ENCODE peak calls at places on chromosomes 11 and 22, in nine cellular contexts. E is stimulated activated CD8-positive, alpha-beta memory T cell treated with anti-CD3 and anti-CD28 coated beads, Interleukin-4, amount 100 ng/mL, for 24 hours; T is left ventricle myocardium superior; J is HTR-8/SVneo; P is GM12865; W is COR-L47; K is left colon; R is transverse colon; U is pancreas. Z is an unnamed sample.

GRCh38 chr22:27903805-27904473 is 15.1 kb downstream of the PITPNB start:
- DNase-seq in E (no peak), T (no peak), J (no peak), P (peak), W (no peak), K (no peak), R (no peak), U (no peak), Z (no peak)

GRCh38 chr11:123509737-123510578 is 79.9 kb downstream of the GRAMD1B start:
- DNase-seq in E (no peak), T (no peak), J (peak), P (no peak), W (no peak), K (no peak), R (no peak), U (no peak), Z (no peak)

GRCh38 chr11:57255618-57256017 is 18.6 kb upstream of the APLNR start:
- DNase-seq in E (no peak), T (no peak), J (no peak), P (no peak), W (no peak), K (no peak), R (no peak), U (no peak), Z (no peak)

GRCh38 chr11:65170058-65170534 is at the start of gene SPDYC:
- DNase-seq in E (no peak), T (no peak), J (no peak), P (no peak), W (no peak), K (no peak), R (no peak), U (no peak), Z (no peak)

GRCh38 chr22:38267086-38267485 is 5.7 kb downstream of the TMEM184B start:
- DNase-seq in E (peak), T (no peak), J (no peak), P (no peak), W (no peak), K (no peak), R (no peak), U (no peak), Z (no peak)

GRCh38 chr11:118068945-118069612 is 7.8 kb upstream of the TMPRSS4 start:
- DNase-seq in E (no peak), T (no peak), J (no peak), P (no peak), W (no peak), K (no peak), R (no peak), U (no peak), Z (no peak)

GRCh38 chr11:64437426-64437825 is 78.5 kb downstream of the RPS6KA4 start:
- DNase-seq in E (no peak), T (no peak), J (no peak), P (no peak), W (no peak), K (no peak), R (no peak), U (no peak), Z (no peak)

GRCh38 chr11:65422104-65422632 is 430 bp upstream of the NEAT1 start:
- DNase-seq in E (peak), T (peak), J (peak), P (peak), W (no peak), K (peak), R (peak), U (peak), Z (peak)

GRCh38 chr22:48921411-48921903 is 906.2 kb downstream of the BRD1 start:
- DNase-seq in E (no peak), T (no peak), J (no peak), P (no peak), W (no peak), K (no peak), R (no peak), U (no peak), Z (no peak)

GRCh38 chr11:5690216-5690615 is 626 bp downstream of the TRIM22 start:
- DNase-seq in E (no peak), T (no peak), J (no peak), P (peak), W (no peak), K (no peak), R (no peak), U (no peak), Z (no peak)

GRCh38 chr22:30890689-30891442 is 77.7 kb downstream of the MORC2 start:
- DNase-seq in E (peak), T (peak), J (peak), P (peak), W (peak), K (no peak), R (peak), U (peak), Z (peak)

GRCh38 chr11:2382129-2382517 is 5.0 kb downstream of the CD81 start:
- DNase-seq in E (no peak), T (peak), J (no peak), P (no peak), W (no peak), K (no peak), R (no peak), U (peak), Z (no peak)

GRCh38 chr22:41021039-41021654 is 70.0 kb downstream of the RBX1 start:
- DNase-seq in E (no peak), T (peak), J (no peak), P (peak), W (no peak), K (peak), R (peak), U (peak), Z (no peak)

GRCh38 chr11:78646564-78647185 is 72.0 kb upstream of the NARS2 start:
- DNase-seq in E (peak), T (no peak), J (peak), P (peak), W (peak), K (peak), R (peak), U (peak), Z (peak)

GRCh38 chr22:20591660-20592310 is 84.4 kb downstream of the MED15 start:
- DNase-seq in E (no peak), T (no peak), J (no peak), P (no peak), W (no peak), K (peak), R (no peak), U (peak), Z (no peak)

GRCh38 chr11:119419246-119419645 is 3.7 kb downstream of the THY1 start:
- DNase-seq in E (no peak), T (no peak), J (no peak), P (no peak), W (no peak), K (no peak), R (no peak), U (no peak), Z (no peak)

GRCh38 chr11:57249384-57250319 is 12.6 kb upstream of the APLNR start:
- DNase-seq in E (peak), T (peak), J (peak), P (peak), W (peak), K (peak), R (peak), U (peak), Z (peak)

GRCh38 chr11:2094354-2095197 is 44.6 kb downstream of the IGF2 start:
- DNase-seq in E (no peak), T (no peak), J (no peak), P (no peak), W (no peak), K (peak), R (no peak), U (no peak), Z (no peak)

GRCh38 chr11:64324692-64325469 is 7.0 kb downstream of the PRDX5 start:
- DNase-seq in E (no peak), T (no peak), J (no peak), P (no peak), W (no peak), K (no peak), R (no peak), U (no peak), Z (no peak)

GRCh38 chr11:111846640-111847039 is 24.7 kb downstream of the ALG9 start:
- DNase-seq in E (no peak), T (no peak), J (peak), P (no peak), W (no peak), K (no peak), R (no peak), U (no peak), Z (no peak)

GRCh38 chr11:130613396-130613795 is 165.0 kb downstream of the ADAMTS15 start:
- DNase-seq in E (no peak), T (no peak), J (no peak), P (no peak), W (no peak), K (no peak), R (no peak), U (no peak), Z (no peak)

GRCh38 chr22:37485714-37486223 is 415 bp downstream of the MFNG start:
- DNase-seq in E (peak), T (no peak), J (no peak), P (peak), W (no peak), K (no peak), R (no peak), U (no peak), Z (no peak)

GRCh38 chr22:29079218-29079901 is 6.5 kb downstream of the KREMEN1 start:
- DNase-seq in E (no peak), T (no peak), J (no peak), P (no peak), W (peak), K (peak), R (peak), U (no peak), Z (peak)

GRCh38 chr22:30681840-30682239 is 12.8 kb upstream of the OSBP2 start:
- DNase-seq in E (no peak), T (no peak), J (no peak), P (no peak), W (no peak), K (no peak), R (no peak), U (no peak), Z (no peak)

GRCh38 chr11:419248-420005 is 4.6 kb upstream of the SIGIRR start:
- DNase-seq in E (no peak), T (no peak), J (no peak), P (no peak), W (no peak), K (peak), R (peak), U (peak), Z (no peak)

GRCh38 chr11:17473071-17473744 is 3.4 kb downstream of the ABCC8 start:
- DNase-seq in E (no peak), T (no peak), J (peak), P (no peak), W (peak), K (no peak), R (no peak), U (no peak), Z (peak)

GRCh38 chr11:44731685-44732411 is 5.1 kb downstream of the TSPAN18 start:
- DNase-seq in E (no peak), T (peak), J (no peak), P (no peak), W (no peak), K (peak), R (no peak), U (no peak), Z (no peak)

GRCh38 chr11:95044010-95044409 is 5.2 kb upstream of the KDM4F start:
- DNase-seq in E (no peak), T (no peak), J (no peak), P (no peak), W (no peak), K (no peak), R (no peak), U (no peak), Z (no peak)

GRCh38 chr11:44994753-44995152 is 44.1 kb upstream of the TP53I11 start:
- DNase-seq in E (no peak), T (no peak), J (no peak), P (no peak), W (peak), K (no peak), R (no peak), U (no peak), Z (no peak)

GRCh38 chr11:68313574-68314202 is 1.3 kb downstream of the LRP5 start:
- DNase-seq in E (no peak), T (no peak), J (no peak), P (no peak), W (no peak), K (no peak), R (no peak), U (peak), Z (no peak)

GRCh38 chr11:125342281-125342980 is 153.6 kb downstream of the FEZ1 start:
- DNase-seq in E (no peak), T (no peak), J (no peak), P (no peak), W (no peak), K (no peak), R (no peak), U (no peak), Z (no peak)

GRCh38 chr22:50121202-50121740 is 31.5 kb downstream of the MOV10L1 start:
- DNase-seq in E (no peak), T (no peak), J (no peak), P (no peak), W (no peak), K (no peak), R (no peak), U (no peak), Z (no peak)

GRCh38 chr11:68150029-68150428 is 28.8 kb upstream of the CHKA start:
- DNase-seq in E (no peak), T (no peak), J (peak), P (no peak), W (no peak), K (peak), R (no peak), U (peak), Z (peak)

GRCh38 chr11:15055620-15056356 is 17.6 kb upstream of the CALCB start:
- DNase-seq in E (no peak), T (no peak), J (no peak), P (no peak), W (no peak), K (no peak), R (no peak), U (no peak), Z (peak)

GRCh38 chr22:38799265-38800002 is 5.5 kb upstream of the DNAL4 start:
- DNase-seq in E (no peak), T (no peak), J (no peak), P (no peak), W (no peak), K (no peak), R (no peak), U (no peak), Z (no peak)